ENCODE peak calls at places on chromosomes 5 and 9, in six cellular contexts. V is spleen, X is GM12892, Z is transverse colon, A is HepG2, F is GM23338. U is an unnamed sample.

GRCh38 chr5:81081461-81081835 is 121.3 kb downstream of the RASGRF2 start:
- DNase-seq in V (no peak), X (no peak), Z (no peak), A (no peak), F (no peak), U (no peak)

GRCh38 chr5:104172976-104173375 is 610.4 kb upstream of the NUDT12 start:
- DNase-seq in V (no peak), X (no peak), Z (no peak), A (no peak), F (no peak), U (no peak)

GRCh38 chr5:61468483-61468865 is 136.4 kb downstream of the ZSWIM6 start:
- DNase-seq in V (no peak), X (no peak), Z (no peak), A (no peak), F (peak), U (no peak)

GRCh38 chr5:137036630-137037029 is 462.5 kb downstream of the SPOCK1 start:
- DNase-seq in V (no peak), X (no peak), Z (no peak), A (no peak), F (peak), U (no peak)

GRCh38 chr9:36742264-36742663 is 169.6 kb downstream of the MELK start:
- DNase-seq in V (no peak), X (no peak), Z (no peak), A (no peak), F (peak), U (no peak)

GRCh38 chr5:80569961-80570786 is at the start of gene ANKRD34B:
- DNase-seq in V (peak), X (peak), Z (no peak), A (no peak), F (peak), U (no peak)

GRCh38 chr5:1190296-1190695 is 11.1 kb upstream of the SLC6A19 start:
- DNase-seq in V (no peak), X (no peak), Z (no peak), A (no peak), F (no peak), U (no peak)

GRCh38 chr9:107487521-107488399 is 1.8 kb downstream of the KLF4 start:
- DNase-seq in V (peak), X (no peak), Z (peak), A (no peak), F (peak), U (peak)

GRCh38 chr5:63961598-63962161 is 565 bp downstream of the HTR1A start:
- DNase-seq in V (peak), X (no peak), Z (no peak), A (no peak), F (peak), U (no peak)

GRCh38 chr5:176616520-176616919 is 6.6 kb upstream of the GPRIN1 start:
- DNase-seq in V (no peak), X (no peak), Z (no peak), A (no peak), F (no peak), U (no peak)

GRCh38 chr9:87685431-87685830 is 40.5 kb upstream of the CTSL start:
- DNase-seq in V (no peak), X (no peak), Z (no peak), A (no peak), F (no peak), U (no peak)

GRCh38 chr5:65142007-65142406 is 339.7 kb downstream of the ADAMTS6 start:
- DNase-seq in V (no peak), X (no peak), Z (no peak), A (no peak), F (peak), U (no peak)

GRCh38 chr9:32589083-32589713 is 16.2 kb upstream of the NDUFB6 start:
- DNase-seq in V (no peak), X (no peak), Z (no peak), A (peak), F (peak), U (no peak)

GRCh38 chr5:119286516-119287488 is 69.0 kb upstream of the TNFAIP8 start:
- DNase-seq in V (no peak), X (no peak), Z (no peak), A (no peak), F (no peak), U (no peak)

GRCh38 chr5:120254385-120254784 is 209.7 kb upstream of the PRR16 start:
- DNase-seq in V (no peak), X (no peak), Z (no peak), A (no peak), F (peak), U (no peak)

GRCh38 chr5:66207800-66208561 is 63.9 kb downstream of the SREK1 start:
- DNase-seq in V (no peak), X (no peak), Z (no peak), A (no peak), F (no peak), U (no peak)

GRCh38 chr5:115657883-115658233 is 32.0 kb upstream of the TMED7 start:
- DNase-seq in V (no peak), X (no peak), Z (no peak), A (no peak), F (no peak), U (no peak)

GRCh38 chr9:17847908-17848307 is 269.0 kb downstream of the SH3GL2 start:
- DNase-seq in V (no peak), X (no peak), Z (no peak), A (no peak), F (no peak), U (no peak)

GRCh38 chr5:65475336-65475735 is 6.4 kb downstream of the ADAMTS6 start:
- DNase-seq in V (no peak), X (no peak), Z (no peak), A (no peak), F (no peak), U (no peak)

GRCh38 chr5:151523335-151523734 is 67.8 kb downstream of the FAT2 start:
- DNase-seq in V (no peak), X (peak), Z (no peak), A (peak), F (peak), U (no peak)

GRCh38 chr9:16728128-16728505 is 142.4 kb downstream of the BNC2 start:
- DNase-seq in V (no peak), X (no peak), Z (no peak), A (no peak), F (no peak), U (no peak)

GRCh38 chr9:133168432-133168831 is 4.7 kb upstream of the GBGT1 start:
- DNase-seq in V (peak), X (no peak), Z (no peak), A (no peak), F (no peak), U (no peak)

GRCh38 chr5:133457956-133458355 is 154.4 kb downstream of the FSTL4 start:
- DNase-seq in V (no peak), X (no peak), Z (no peak), A (no peak), F (no peak), U (no peak)

DNA sequence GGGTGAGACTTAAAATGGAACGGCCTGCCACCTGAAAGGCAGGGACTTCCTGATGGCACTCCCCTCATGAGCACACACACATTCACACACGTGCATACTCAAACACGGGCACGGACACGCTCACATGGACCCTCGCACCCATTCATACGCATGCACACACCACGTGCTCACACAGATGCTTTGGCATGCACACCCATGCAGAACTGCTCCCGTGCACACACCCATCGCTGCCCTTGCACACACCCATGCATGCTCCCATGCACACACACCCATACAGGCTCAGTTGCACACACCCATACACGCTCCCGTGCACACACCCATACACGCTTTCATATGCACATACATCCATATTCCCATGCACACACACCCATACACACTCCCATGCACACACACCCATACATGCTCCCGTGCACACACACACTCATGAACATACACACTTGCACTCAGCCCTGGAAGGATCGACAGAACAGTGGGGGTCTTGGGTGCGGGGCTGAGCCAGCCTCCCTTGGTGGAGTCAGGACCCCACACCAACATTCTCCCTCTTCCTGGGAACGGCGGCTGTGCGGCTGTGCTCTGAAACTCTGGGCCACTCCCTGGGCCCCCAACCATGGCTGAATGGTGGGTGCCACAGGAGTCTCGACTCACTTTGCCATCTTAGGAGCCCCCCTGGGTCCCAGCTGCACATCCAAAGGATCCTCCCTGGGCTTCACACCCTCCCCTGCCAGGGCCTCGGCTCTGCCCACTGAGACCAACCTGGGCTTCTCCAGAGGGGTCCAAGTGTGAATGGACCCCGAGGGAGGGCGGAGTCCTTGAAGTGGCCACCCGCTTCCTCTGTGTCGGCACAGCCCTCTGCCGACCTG is 115.2 kb downstream of the RXRA start:
- DNase-seq in V (no peak), X (no peak), Z (no peak), A (no peak), F (no peak), U (no peak)
- TF ChIP-seq POLR2AphosphoS5 in V (peak), X (no peak), Z (peak), A (peak), F (no peak), U (no peak)

DNA sequence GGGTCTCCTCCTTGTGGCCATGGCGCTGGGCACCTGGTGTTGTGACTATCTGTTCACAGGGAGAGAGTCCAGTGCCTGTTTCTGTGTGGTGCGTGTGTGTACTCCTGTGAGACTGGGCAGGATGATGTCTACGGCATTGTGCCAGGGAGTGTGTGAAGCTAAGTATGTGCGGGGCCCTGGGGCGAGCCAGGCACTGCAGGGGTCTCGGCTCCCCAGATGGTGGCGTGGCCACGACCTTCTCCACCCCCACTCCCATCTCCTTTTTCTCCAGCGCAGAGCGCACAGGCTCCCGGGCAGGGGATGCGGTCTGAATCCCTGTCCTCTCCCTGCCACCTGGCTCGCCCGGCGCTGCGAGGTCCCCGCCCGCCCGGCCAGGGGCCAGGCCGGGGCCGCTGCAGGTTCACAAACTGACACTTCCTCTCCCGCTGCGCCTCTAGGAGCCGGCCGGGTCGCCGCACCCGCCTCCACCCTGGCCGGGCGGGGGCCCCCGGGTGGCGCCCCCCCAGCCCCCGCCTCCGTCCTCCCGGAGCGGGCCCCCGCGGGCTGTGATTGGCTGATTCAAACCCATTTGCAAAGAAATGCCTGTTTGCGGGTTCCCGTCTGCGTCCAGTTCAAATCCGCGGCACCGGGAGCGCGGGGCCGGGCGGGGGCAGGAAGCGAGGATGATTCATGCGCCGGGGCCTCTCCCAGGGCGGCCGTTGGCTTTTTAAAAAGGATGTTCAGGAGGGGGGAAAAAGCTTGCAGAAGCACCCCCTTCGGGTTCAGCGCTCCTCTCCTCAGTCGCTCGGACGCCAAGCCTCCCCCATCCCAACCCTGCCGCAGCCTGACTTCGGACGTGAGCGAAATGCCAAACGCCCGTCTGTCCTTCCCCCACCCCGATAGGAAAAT is 790 bp downstream of the PHF19 start:
- DNase-seq in V (peak), X (peak), Z (peak), A (peak), F (peak), U (peak)
- TF ChIP-seq POLR2AphosphoS5 in V (peak), X (peak), Z (peak), A (no peak), F (peak), U (no peak)

GRCh38 chr9:120933310-120934044 is 6.9 kb upstream of the TRAF1 start:
- DNase-seq in V (no peak), X (no peak), Z (no peak), A (no peak), F (no peak), U (no peak)
- TF ChIP-seq POLR2AphosphoS5 in V (no peak), X (no peak), Z (no peak), A (no peak), F (no peak), U (no peak)

GRCh38 chr9:127575875-127576778 is 36.0 kb upstream of the STXBP1 start:
- DNase-seq in V (no peak), X (no peak), Z (peak), A (peak), F (no peak), U (no peak)

GRCh38 chr9:127570533-127571111 is 41.5 kb upstream of the STXBP1 start:
- DNase-seq in V (no peak), X (no peak), Z (no peak), A (no peak), F (no peak), U (no peak)

GRCh38 chr9:127574089-127574921 is 37.8 kb upstream of the STXBP1 start:
- DNase-seq in V (no peak), X (no peak), Z (peak), A (no peak), F (no peak), U (no peak)

GRCh38 chr9:127569819-127570401 is 42.2 kb upstream of the STXBP1 start:
- DNase-seq in V (no peak), X (no peak), Z (no peak), A (no peak), F (no peak), U (no peak)

GRCh38 chr9:127572961-127573727 is 38.9 kb upstream of the STXBP1 start:
- DNase-seq in V (no peak), X (no peak), Z (no peak), A (no peak), F (no peak), U (no peak)
- TF ChIP-seq POLR2AphosphoS5 in V (no peak), X (no peak), Z (no peak), A (no peak), F (no peak), U (no peak)

GRCh38 chr5:181243521-181244307 is at the start of gene RACK1:
- DNase-seq in V (peak), X (peak), Z (peak), A (peak), F (peak), U (peak)
- TF ChIP-seq POLR2AphosphoS5 in V (peak), X (peak), Z (peak), A (peak), F (peak), U (peak)

GRCh38 chr5:95543017-95543705 is 11.6 kb downstream of the SKIC3 start:
- DNase-seq in V (no peak), X (no peak), Z (no peak), A (no peak), F (no peak), U (no peak)
- TF ChIP-seq POLR2AphosphoS5 in V (no peak), X (no peak), Z (no peak), A (no peak), F (no peak), U (no peak)

GRCh38 chr9:115399026-115399425 is 281.1 kb upstream of the TNC start:
- DNase-seq in V (no peak), X (no peak), Z (no peak), A (no peak), F (no peak), U (no peak)
- TF ChIP-seq POLR2AphosphoS5 in V (no peak), X (no peak), Z (no peak), A (no peak), F (no peak), U (no peak)

DNA sequence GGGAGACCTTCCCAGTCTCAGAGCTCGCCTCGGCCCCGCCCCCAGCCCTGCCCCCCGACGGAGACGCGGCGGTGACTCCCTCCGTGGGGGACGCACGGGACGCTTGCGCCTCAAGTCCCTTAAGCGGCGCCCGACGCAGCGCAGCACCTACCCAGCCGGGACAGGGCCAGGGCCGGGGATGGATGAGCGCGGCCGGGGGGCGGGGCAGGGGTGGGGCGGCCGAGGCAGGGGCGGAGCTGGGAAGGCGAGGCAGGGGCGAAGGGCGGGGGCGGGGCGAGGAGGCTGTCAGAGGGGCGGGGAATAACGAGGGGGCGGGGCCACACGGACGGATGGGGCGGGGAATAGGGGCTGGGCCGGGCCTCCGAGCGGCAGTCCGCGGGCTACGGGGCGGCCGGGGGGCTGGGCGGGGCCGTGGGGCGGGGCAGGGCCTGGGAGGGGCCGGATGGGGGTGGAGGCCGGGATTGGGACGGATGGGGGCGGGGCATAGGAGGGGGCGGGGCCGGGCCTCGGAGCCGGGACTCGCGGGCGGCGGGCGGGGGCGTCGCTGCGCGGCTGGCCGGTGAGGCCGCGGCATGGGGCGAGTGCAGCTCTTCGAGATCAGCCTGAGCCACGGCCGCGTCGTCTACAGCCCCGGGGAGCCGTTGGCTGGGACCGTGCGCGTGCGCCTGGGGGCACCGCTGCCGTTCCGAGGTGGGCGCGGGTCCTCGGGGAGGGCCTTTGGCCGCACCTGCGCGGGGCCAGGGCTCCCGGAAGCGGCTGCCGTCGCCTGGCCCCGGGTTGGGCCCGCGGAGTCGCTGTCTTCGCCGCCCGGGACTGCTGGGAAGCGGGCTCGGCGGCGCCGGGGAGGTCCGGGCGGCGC is at the start of gene ARRDC1:
- DNase-seq in V (peak), X (peak), Z (peak), A (peak), F (peak), U (peak)
- TF ChIP-seq POLR2AphosphoS5 in V (peak), X (peak), Z (peak), A (peak), F (peak), U (no peak)

GRCh38 chr5:3606121-3606831 is 10.6 kb downstream of the IRX1 start:
- DNase-seq in V (peak), X (no peak), Z (no peak), A (no peak), F (peak), U (peak)
- TF ChIP-seq POLR2AphosphoS5 in V (no peak), X (no peak), Z (no peak), A (no peak), F (no peak), U (no peak)

GRCh38 chr5:107385701-107386100 is 285.0 kb downstream of the EFNA5 start:
- DNase-seq in V (no peak), X (no peak), Z (no peak), A (no peak), F (no peak), U (no peak)

GRCh38 chr5:107389769-107390168 is 281.0 kb downstream of the EFNA5 start:
- DNase-seq in V (no peak), X (no peak), Z (no peak), A (no peak), F (no peak), U (no peak)

GRCh38 chr5:107391787-107392186 is 278.9 kb downstream of the EFNA5 start:
- DNase-seq in V (no peak), X (no peak), Z (no peak), A (no peak), F (no peak), U (no peak)

GRCh38 chr5:107389130-107389553 is 281.6 kb downstream of the EFNA5 start:
- DNase-seq in V (no peak), X (no peak), Z (peak), A (no peak), F (no peak), U (no peak)

DNA sequence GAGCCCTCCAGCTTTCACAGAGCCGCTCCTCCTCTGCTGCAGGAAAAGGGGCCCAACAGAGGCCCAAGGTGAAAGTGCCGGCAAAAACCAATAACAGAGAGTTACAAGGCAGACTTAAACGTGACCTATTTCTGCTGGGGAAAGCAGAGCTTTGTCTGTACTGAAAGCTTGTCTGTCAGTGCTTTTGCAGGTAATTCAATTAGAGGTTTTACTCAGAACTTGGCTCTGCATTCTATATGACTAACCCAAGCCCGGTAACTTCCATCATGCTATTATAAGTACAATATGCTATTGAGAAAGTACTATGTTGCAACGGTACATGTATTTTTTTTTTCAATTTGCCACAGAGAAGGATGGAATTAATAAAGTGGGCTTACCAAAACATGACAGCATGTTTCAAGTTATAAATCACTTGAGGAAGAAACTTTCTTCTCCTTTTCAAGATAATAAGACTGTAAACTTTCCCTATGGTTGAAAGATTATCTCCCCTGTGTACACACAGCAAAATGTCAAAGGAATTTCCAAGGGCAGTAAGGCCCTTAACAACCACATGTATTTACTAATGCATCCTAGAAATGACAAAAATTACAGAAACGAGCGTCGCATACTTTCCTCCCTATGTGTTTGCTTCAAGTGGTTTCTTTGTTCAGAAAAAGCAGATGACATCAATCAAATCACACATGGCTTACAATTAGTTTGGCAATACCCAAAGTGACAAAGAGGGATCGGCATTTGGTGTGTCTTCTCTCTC is 282.5 kb downstream of the EFNA5 start:
- DNase-seq in V (no peak), X (no peak), Z (no peak), A (no peak), F (peak), U (no peak)
- TF ChIP-seq POLR2AphosphoS5 in V (no peak), X (no peak), Z (no peak), A (no peak), F (no peak), U (no peak)